ENCODE peak calls at places on chromosomes 6 and 20, in seven cellular contexts. F is NCI-H2171; Z is GM20000; B is tibial nerve; M is M059J; G is stimulated activated CD4-positive, alpha-beta T cell treated with anti-CD3 and anti-CD28 coated beads, Interleukin-2, amount 100 ng/mL, for 24 hours; K is AG08396. E is an unnamed sample.

GRCh38 chr6:16681260-16681873 is 79.9 kb downstream of the ATXN1 start:
- DNase-seq in K (peak), F (no peak), G (no peak), M (peak), Z (no peak), B (no peak), E (no peak)

GRCh38 chr6:68975064-68975463 is 340.0 kb downstream of the ADGRB3 start:
- DNase-seq in G (no peak), K (no peak), Z (no peak), M (peak), F (no peak), B (no peak), E (no peak)

GRCh38 chr6:84074988-84075781 is 41.6 kb downstream of the MRAP2 start:
- DNase-seq in B (no peak), M (peak), F (no peak), Z (no peak), K (no peak), G (no peak), E (no peak)

GRCh38 chr20:24835195-24835594 is 113.9 kb upstream of the CST7 start:
- DNase-seq in M (no peak), K (no peak), Z (no peak), F (no peak), G (no peak), B (no peak), E (no peak)

GRCh38 chr6:136772685-136773472 is 19.4 kb downstream of the MAP3K5 start:
- DNase-seq in Z (peak), K (no peak), B (peak), F (no peak), M (peak), G (no peak), E (no peak)

GRCh38 chr20:32631916-32632460 is 41.8 kb downstream of the C20orf203 start:
- DNase-seq in Z (no peak), F (no peak), M (no peak), K (no peak), G (no peak), B (no peak), E (no peak)

GRCh38 chr6:24378473-24379097 is 20.7 kb upstream of the DCDC2 start:
- DNase-seq in K (no peak), G (no peak), Z (no peak), F (no peak), B (no peak), M (no peak), E (no peak)

GRCh38 chr20:59342017-59342957 is 41.9 kb downstream of the EDN3 start:
- DNase-seq in K (no peak), B (no peak), F (no peak), Z (no peak), G (no peak), M (no peak), E (no peak)

GRCh38 chr6:138234363-138234762 is 16.1 kb upstream of the PBOV1 start:
- DNase-seq in Z (no peak), G (no peak), B (no peak), K (no peak), F (no peak), M (peak), E (no peak)

GRCh38 chr6:113564401-113565161 is 292.6 kb upstream of the MARCKS start:
- DNase-seq in Z (peak), K (peak), G (no peak), M (peak), F (peak), B (peak), E (peak)

GRCh38 chr6:111691345-111692225 is 85.9 kb upstream of the TRAF3IP2 start:
- DNase-seq in Z (no peak), K (no peak), B (no peak), G (no peak), F (peak), M (peak), E (no peak)

GRCh38 chr6:130848945-130849344 is 21.7 kb downstream of the SMLR1 start:
- DNase-seq in F (no peak), K (no peak), M (peak), B (no peak), G (no peak), Z (peak), E (peak)

GRCh38 chr20:19019734-19020364 is 192.6 kb upstream of the SLC24A3 start:
- DNase-seq in G (no peak), K (no peak), Z (no peak), B (no peak), F (no peak), M (no peak), E (no peak)

GRCh38 chr20:47952165-47952564 is 166.9 kb upstream of the SULF2 start:
- DNase-seq in Z (no peak), F (no peak), G (no peak), K (no peak), B (no peak), M (no peak), E (no peak)

GRCh38 chr6:164167873-164168405 is 753.4 kb downstream of the QKI start:
- DNase-seq in B (no peak), F (no peak), G (no peak), M (peak), K (no peak), Z (no peak), E (no peak)

GRCh38 chr6:34514593-34515472 is 41.3 kb downstream of the SPDEF start:
- DNase-seq in G (no peak), F (no peak), B (no peak), K (peak), M (peak), Z (no peak), E (no peak)

GRCh38 chr6:111972714-111973678 is 80.9 kb upstream of the CCN6 start:
- DNase-seq in M (peak), Z (no peak), B (peak), F (no peak), K (peak), G (peak), E (no peak)

GRCh38 chr6:106163446-106163965 is 77.4 kb downstream of the PRDM1 start:
- DNase-seq in K (peak), Z (peak), F (no peak), B (no peak), M (peak), G (peak), E (peak)

GRCh38 chr6:157893238-157893637 is 70.2 kb downstream of the SNX9 start:
- DNase-seq in M (no peak), G (no peak), K (no peak), B (no peak), F (no peak), Z (no peak), E (no peak)

GRCh38 chr6:36123270-36124139 is 6.8 kb upstream of the MAPK13 start:
- DNase-seq in G (peak), M (peak), Z (peak), K (peak), B (peak), F (peak), E (peak)

GRCh38 chr20:51298141-51298540 is 244.4 kb downstream of the NFATC2 start:
- DNase-seq in F (no peak), M (no peak), Z (no peak), B (no peak), G (no peak), K (no peak), E (no peak)

GRCh38 chr6:28880894-28881780 is 42.6 kb downstream of the TRIM27 start:
- DNase-seq in F (no peak), Z (peak), G (peak), K (peak), B (peak), M (peak), E (peak)

GRCh38 chr6:159908940-159909339 is 18.2 kb downstream of the MAS1 start:
- DNase-seq in B (no peak), G (no peak), Z (no peak), K (no peak), F (no peak), M (no peak), E (no peak)